ENCODE peak calls at places on chromosomes 12 and 14, in four cellular contexts. Z, M, P and G are unnamed samples.

GRCh38 chr14:104865069-104865630 is at the start of gene CEP170B:
- DNase-seq in Z (no peak), P (peak; percentile 42), M (no peak), G (no peak)

GRCh38 chr12:111428728-111429175 is 23.0 kb downstream of the SH2B3 start:
- DNase-seq in Z (no peak), P (no peak), M (no peak), G (no peak)

GRCh38 chr14:31420013-31420318 is 384 bp downstream of the HEATR5A start:
- DNase-seq in Z (no peak), P (no peak), M (no peak), G (no peak)

GRCh38 chr12:11581179-11581755 is 68.2 kb upstream of the ETV6 start:
- DNase-seq in P (peak; percentile 83), Z (peak; percentile 45), M (no peak), G (no peak)

GRCh38 chr12:2307550-2307949 is 254.8 kb downstream of the CACNA1C start:
- DNase-seq in P (no peak), M (no peak), Z (no peak), G (no peak)

GRCh38 chr12:114669501-114670256 is 14.3 kb downstream of the TBX3 start:
- DNase-seq in Z (peak; percentile 84), M (no peak), P (peak; percentile 79), G (no peak)

GRCh38 chr14:99065551-99065950 is 206.4 kb downstream of the BCL11B start:
- DNase-seq in M (no peak), Z (no peak), P (no peak), G (no peak)

GRCh38 chr12:96197503-96198272 is 3.5 kb downstream of the ELK3 start:
- DNase-seq in Z (no peak), M (peak; percentile 90), P (peak; percentile 91), G (peak; percentile 92)

GRCh38 chr14:61479746-61480502 is 158.5 kb downstream of the PRKCH start:
- DNase-seq in P (peak; percentile 68), Z (no peak), M (no peak), G (no peak)

GRCh38 chr14:60153996-60154395 is 11.2 kb downstream of the DHRS7 start:
- DNase-seq in P (no peak), M (no peak), Z (no peak), G (no peak)

GRCh38 chr12:111748867-111749266 is 17.9 kb upstream of the ALDH2 start:
- DNase-seq in Z (no peak), M (no peak), P (no peak), G (no peak)

GRCh38 chr12:60101715-60102114 is 505.9 kb downstream of the SLC16A7 start:
- DNase-seq in P (no peak), M (peak; percentile 46), Z (no peak), G (peak; percentile 26)

GRCh38 chr12:94165670-94166069 is 17.3 kb downstream of the PLXNC1 start:
- DNase-seq in P (no peak), Z (no peak), M (no peak), G (no peak)

GRCh38 chr12:81668475-81668874 is 90.7 kb downstream of the PPFIA2 start:
- DNase-seq in Z (peak; percentile 8), M (no peak), P (peak; percentile 65), G (no peak)

GRCh38 chr14:73738518-73739173 is 24.5 kb upstream of the PNMA1 start:
- DNase-seq in M (no peak), P (no peak), Z (no peak), G (no peak)

GRCh38 chr14:35695647-35696046 is 113.4 kb downstream of the RALGAPA1 start:
- DNase-seq in M (no peak), Z (no peak), P (peak; percentile 39), G (no peak)

GRCh38 chr12:29160230-29160629 is 11.2 kb downstream of the FAR2 start:
- DNase-seq in Z (no peak), P (no peak), M (no peak), G (no peak)

GRCh38 chr14:35401853-35402252 is 2.7 kb downstream of the NFKBIA start:
- DNase-seq in Z (no peak), M (no peak), P (peak; percentile 41), G (no peak)

GRCh38 chr12:123071401-123072304 is 79.2 kb downstream of the PITPNM2 start:
- DNase-seq in P (peak; percentile 22), M (no peak), Z (no peak), G (no peak)

GRCh38 chr14:95098984-95099599 is 58.2 kb downstream of the DICER1 start:
- DNase-seq in M (peak; percentile 17), Z (peak; percentile 41), P (peak; percentile 76), G (peak; percentile 10)

GRCh38 chr12:17301544-17301943 is 695.6 kb upstream of the LMO3 start:
- DNase-seq in M (no peak), P (no peak), Z (no peak), G (no peak)

GRCh38 chr12:131442337-131442918 is 268.5 kb upstream of the SFSWAP start:
- DNase-seq in P (no peak), Z (no peak), M (no peak), G (no peak)

GRCh38 chr12:131437706-131438210 is 273.1 kb upstream of the SFSWAP start:
- DNase-seq in Z (no peak), M (no peak), P (no peak), G (no peak)

GRCh38 chr12:131436922-131437705 is 273.8 kb upstream of the SFSWAP start:
- DNase-seq in M (no peak), Z (no peak), P (no peak), G (no peak)

GRCh38 chr12:131441638-131442336 is 269.1 kb upstream of the SFSWAP start:
- DNase-seq in P (no peak), Z (no peak), M (no peak), G (no peak)

GRCh38 chr12:131438874-131439273 is 272.0 kb upstream of the SFSWAP start:
- DNase-seq in P (no peak), M (no peak), Z (no peak), G (no peak)
- TF ChIP-seq CTCF in P (no peak), M (no peak), Z (no peak), G (no peak)

GRCh38 chr12:51419473-51420228 is 5.0 kb upstream of the SLC4A8 start:
- DNase-seq in M (no peak), Z (no peak), P (no peak), G (no peak)
- TF ChIP-seq CTCF in M (no peak), Z (no peak), P (no peak), G (peak; percentile 19)

DNA sequence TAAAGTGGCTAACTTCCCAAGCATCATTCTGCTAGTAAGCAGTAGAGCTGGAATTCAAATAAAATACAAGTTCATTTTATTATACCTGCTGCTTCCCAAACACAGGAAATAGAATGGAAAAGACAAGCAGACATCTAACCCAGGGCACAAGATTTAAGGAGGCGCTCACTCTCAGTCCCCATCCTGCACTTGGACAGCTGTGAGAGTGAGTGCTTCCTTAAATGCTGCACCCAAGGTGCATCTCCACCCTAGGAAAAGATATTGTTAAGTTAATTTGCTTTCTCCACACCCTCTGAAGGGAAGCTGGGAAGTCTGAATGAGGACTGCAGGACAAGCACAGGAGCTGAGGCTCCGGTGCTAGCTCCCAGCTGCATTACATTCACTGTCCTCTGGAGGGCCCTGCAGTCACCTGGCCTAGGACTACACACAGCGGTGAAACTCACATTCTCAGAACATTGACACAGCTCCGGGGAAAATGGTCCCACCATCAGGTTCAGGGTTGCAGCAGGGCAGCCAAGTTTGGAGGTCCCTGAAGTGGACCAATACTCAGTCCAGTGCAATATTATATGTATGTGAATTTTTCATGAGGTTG is 14.2 kb downstream of the HEBP1 start:
- DNase-seq in Z (no peak), P (no peak), M (no peak), G (no peak)
- TF ChIP-seq CTCF in Z (peak; percentile 39), P (peak; percentile 70), M (peak; percentile 58), G (peak; percentile 59)

DNA sequence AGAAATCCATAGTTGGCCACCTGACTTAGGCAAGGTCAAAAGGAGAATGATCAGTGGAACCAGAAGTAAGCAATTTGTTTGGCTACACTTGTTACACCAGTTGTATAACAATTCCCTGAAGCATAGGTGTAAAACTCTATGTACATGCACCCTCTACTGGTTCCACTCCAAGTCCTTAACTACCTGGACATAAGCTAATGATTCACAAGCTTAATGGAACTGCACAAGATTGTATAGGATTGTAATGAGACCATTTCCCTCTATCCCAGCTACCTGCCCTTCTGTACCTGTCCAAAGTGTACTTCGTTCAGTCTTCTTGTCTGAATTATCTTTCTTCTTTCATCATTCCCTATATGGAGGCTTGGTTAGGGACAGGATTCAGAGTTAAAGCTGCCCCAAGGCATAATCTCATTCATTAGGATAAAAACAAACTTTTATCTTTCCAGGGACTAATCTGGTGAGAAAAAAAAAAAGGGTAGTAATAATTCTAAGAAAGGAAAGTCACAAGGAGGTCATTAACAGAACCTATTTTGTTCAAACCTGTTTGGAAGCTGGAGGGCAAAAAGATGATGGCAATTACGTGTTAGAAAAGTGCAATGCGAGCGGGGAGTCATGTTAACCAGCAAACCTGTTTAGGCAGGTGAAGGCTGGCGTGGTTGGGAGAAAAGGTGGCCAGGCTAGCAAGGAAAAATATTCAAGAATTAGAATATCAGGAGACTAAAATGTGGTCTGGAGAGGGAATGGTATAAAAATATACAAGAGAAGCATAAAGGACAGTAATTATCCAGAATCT is 2.8 kb upstream of the TMEM52B start:
- DNase-seq in P (no peak), Z (no peak), M (no peak), G (no peak)
- TF ChIP-seq CTCF in P (no peak), Z (no peak), M (no peak), G (no peak)